ENCODE peak calls at places on chromosomes 7 and 10, in seven cellular contexts. U is fibroblast of the aortic adventitia; F is immature natural killer cell; Z is activated T-helper 1 cell treated with Interleukin-2 at 50 U/mL for 16 hours; M is central memory CD4-positive, alpha-beta T cell; R is GM23248; O is NCI-H187 treated with DMSO at 0.1 percent for 48 hours. H is an unnamed sample.

GRCh38 chr10:31034041-31034918 is 2.6 kb upstream of the ZNF438 start:
- DNase-seq in U (peak; percentile 98), F (no peak), Z (no peak), M (no peak), O (no peak), R (peak; percentile 93), H (no peak)

GRCh38 chr10:32328499-32328898 is 18.5 kb downstream of the EPC1 start:
- DNase-seq in F (no peak), Z (no peak), U (no peak), M (no peak), R (no peak), O (no peak), H (no peak)

GRCh38 chr10:90734415-90734814 is 123.4 kb downstream of the HTR7 start:
- DNase-seq in M (no peak), U (no peak), R (no peak), O (no peak), F (no peak), Z (no peak), H (no peak)

GRCh38 chr7:109532262-109532992 is 962.8 kb downstream of the DNAJB9 start:
- DNase-seq in M (no peak), U (no peak), O (no peak), F (no peak), Z (no peak), R (no peak), H (no peak)

GRCh38 chr7:79096361-79096805 is 357.1 kb downstream of the MAGI2 start:
- DNase-seq in M (no peak), F (no peak), Z (no peak), U (peak; percentile 13), O (no peak), R (peak; percentile 57), H (no peak)

GRCh38 chr7:45584261-45585210 is 10.4 kb downstream of the ADCY1 start:
- DNase-seq in U (no peak), Z (no peak), M (no peak), O (no peak), F (no peak), R (no peak), H (no peak)

GRCh38 chr10:86954681-86955500 is 2.5 kb downstream of the MMRN2 start:
- DNase-seq in R (no peak), O (no peak), M (no peak), F (no peak), U (no peak), Z (no peak), H (no peak)

GRCh38 chr10:12500406-12501303 is 151.3 kb downstream of the CAMK1D start:
- DNase-seq in U (peak; percentile 21), Z (no peak), R (no peak), M (no peak), F (no peak), O (no peak), H (no peak)

GRCh38 chr7:68748934-68749695 is 849.2 kb upstream of the AUTS2 start:
- DNase-seq in O (no peak), R (no peak), Z (no peak), F (no peak), U (no peak), M (no peak), H (no peak)

GRCh38 chr7:7720750-7721621 is 2.6 kb upstream of the RPA3 start:
- DNase-seq in Z (no peak), M (no peak), F (no peak), R (no peak), O (no peak), U (no peak), H (no peak)

GRCh38 chr10:89206402-89207180 is 526 bp downstream of the CH25H start:
- DNase-seq in M (peak; percentile 68), F (peak; percentile 24), U (peak; percentile 20), R (peak; percentile 66), Z (no peak), O (no peak), H (peak; percentile 75)

GRCh38 chr10:71143170-71143569 is 69.2 kb upstream of the UNC5B start:
- DNase-seq in U (no peak), O (no peak), M (no peak), F (no peak), Z (no peak), R (no peak), H (no peak)

GRCh38 chr7:84245831-84246230 is 51.2 kb upstream of the SEMA3A start:
- DNase-seq in O (no peak), U (no peak), F (no peak), Z (no peak), R (no peak), M (no peak), H (no peak)

GRCh38 chr10:6543431-6544005 is 36.6 kb downstream of the PRKCQ start:
- DNase-seq in U (no peak), R (no peak), Z (no peak), O (no peak), F (peak; percentile 35), M (peak; percentile 75), H (no peak)

GRCh38 chr10:90288403-90288933 is 569.4 kb downstream of the HTR7 start:
- DNase-seq in M (no peak), Z (no peak), U (peak; percentile 67), R (no peak), F (no peak), O (no peak), H (no peak)

GRCh38 chr10:73910764-73911552 is at the start of gene PLAU:
- DNase-seq in U (no peak), F (peak; percentile 36), M (peak; percentile 22), O (no peak), R (peak; percentile 65), Z (no peak), H (peak; percentile 90)